ENCODE peak calls at places on chromosomes 12 and 14, in six cellular contexts. R is stimulated activated CD8-positive, alpha-beta memory T cell treated with anti-CD3 and anti-CD28 coated beads, Interleukin-12 subunit alpha, Interleukin-12 subunit beta, amount 100 ng/mL, for 1 hour; N is activated T-helper 1 cell treated with Interleukin-2 at 50 U/mL for 16 hours; X is cardiac fibroblast; V is GM23338; A is stimulated activated CD4-positive, alpha-beta T cell treated with anti-CD3 and anti-CD28 coated beads, Interleukin-1b, Interleukin-23, amount 100 ng/mL, for 1 hour. D is an unnamed sample.

GRCh38 chr12:51028811-51029146 is 2.6 kb upstream of the SLC11A2 start:
- DNase-seq in R (no peak), N (no peak), X (no peak), V (no peak), A (no peak), D (no peak)

GRCh38 chr12:127711108-127711507 is 555.9 kb upstream of the TMEM132C start:
- DNase-seq in R (no peak), N (no peak), X (no peak), V (peak; percentile 37), A (no peak), D (peak; percentile 57)

GRCh38 chr14:59207506-59207933 is 19.1 kb downstream of the DAAM1 start:
- DNase-seq in R (no peak), N (no peak), X (no peak), V (no peak), A (no peak), D (no peak)

GRCh38 chr12:109804820-109805761 is 28.1 kb downstream of the TRPV4 start:
- DNase-seq in R (peak; percentile 56), N (peak; percentile 48), X (peak; percentile 64), V (peak; percentile 78), A (peak; percentile 51), D (peak; percentile 77)

GRCh38 chr14:94823556-94824341 is 53.8 kb upstream of the GSC start:
- DNase-seq in R (no peak), N (no peak), X (peak; percentile 13), V (peak; percentile 15), A (no peak), D (peak; percentile 39)

GRCh38 chr12:7303230-7303629 is 642 bp upstream of the ACSM4 start:
- DNase-seq in R (no peak), N (no peak), X (peak; percentile 17), V (no peak), A (no peak), D (no peak)

GRCh38 chr14:65966188-65966587 is 520.0 kb upstream of the CCDC196 start:
- DNase-seq in R (no peak), N (no peak), X (no peak), V (no peak), A (no peak), D (no peak)

GRCh38 chr12:70520847-70521246 is 116.4 kb downstream of the PTPRB start:
- DNase-seq in R (no peak), N (no peak), X (no peak), V (no peak), A (no peak), D (no peak)

GRCh38 chr12:79773896-79774295 is 83.1 kb upstream of the PAWR start:
- DNase-seq in R (no peak), N (no peak), X (no peak), V (no peak), A (no peak), D (no peak)

GRCh38 chr14:20998139-20998538 is 954 bp upstream of the SLC39A2 start:
- DNase-seq in R (no peak), N (no peak), X (no peak), V (peak; percentile 20), A (no peak), D (no peak)

GRCh38 chr14:76901171-76902055 is 75.2 kb downstream of the LRRC74A start:
- DNase-seq in R (no peak), N (no peak), X (no peak), V (no peak), A (no peak), D (no peak)

GRCh38 chr14:74368026-74368425 is 19.8 kb downstream of the VRTN start:
- DNase-seq in R (no peak), N (no peak), X (no peak), V (no peak), A (no peak), D (no peak)

GRCh38 chr14:62081956-62082355 is 319.7 kb downstream of the SNAPC1 start:
- DNase-seq in R (no peak), N (no peak), X (no peak), V (no peak), A (no peak), D (no peak)

GRCh38 chr14:63088865-63089264 is 43.6 kb upstream of the KCNH5 start:
- DNase-seq in R (no peak), N (no peak), X (no peak), V (no peak), A (no peak), D (no peak)

GRCh38 chr12:122063691-122064033 is 14.9 kb upstream of the MLXIP start:
- DNase-seq in R (no peak), N (no peak), X (peak; percentile 31), V (no peak), A (no peak), D (peak; percentile 80)

GRCh38 chr12:42484996-42485395 is 104.5 kb downstream of the PRICKLE1 start:
- DNase-seq in R (no peak), N (no peak), X (peak; percentile 8), V (peak; percentile 55), A (no peak), D (no peak)

GRCh38 chr14:69879175-69880047 is at the start of gene SMOC1:
- DNase-seq in R (no peak), N (no peak), X (peak; percentile 16), V (peak; percentile 92), A (no peak), D (peak; percentile 87)

GRCh38 chr14:51507556-51508511 is 143.9 kb upstream of the FRMD6 start:
- DNase-seq in R (no peak), N (no peak), X (peak; percentile 64), V (no peak), A (no peak), D (no peak)

GRCh38 chr12:50219544-50219943 is 52.4 kb upstream of the CERS5 start:
- DNase-seq in R (no peak), N (no peak), X (no peak), V (no peak), A (no peak), D (no peak)

GRCh38 chr12:2693980-2694379 is 100.8 kb upstream of the FKBP4 start:
- DNase-seq in R (no peak), N (no peak), X (no peak), V (no peak), A (no peak), D (no peak)

GRCh38 chr12:90366286-90366685 is 588.7 kb downstream of the CCER1 start:
- DNase-seq in R (no peak), N (no peak), X (peak; percentile 51), V (no peak), A (no peak), D (no peak)

GRCh38 chr12:124861492-124861891 is 2.2 kb downstream of the SCARB1 start:
- DNase-seq in R (no peak), N (no peak), X (peak; percentile 87), V (peak; percentile 40), A (no peak), D (no peak)

GRCh38 chr12:107277850-107278249 is 184.5 kb upstream of the CRY1 start:
- DNase-seq in R (no peak), N (no peak), X (peak; percentile 91), V (no peak), A (no peak), D (no peak)

GRCh38 chr12:112768278-112768677 is 23.3 kb upstream of the RPH3A start:
- DNase-seq in R (no peak), N (no peak), X (no peak), V (no peak), A (no peak), D (no peak)

GRCh38 chr12:109219938-109220337 is 89.1 kb downstream of the FOXN4 start:
- DNase-seq in R (no peak), N (no peak), X (no peak), V (no peak), A (no peak), D (no peak)

D was measured in H9.